ENCODE peak calls at places on chromosome 12, in five cellular contexts. I is tibial artery, Z is endodermal cell, N is sigmoid colon, B is coronary artery. G is an unnamed sample.

GRCh38 chr12:22598763-22599161 is 26.2 kb upstream of the ETNK1 start:
- DNase-seq in I (no peak), Z (no peak), N (no peak), B (no peak), G (no peak)

GRCh38 chr12:57713209-57713608 is 19.3 kb downstream of the OS9 start:
- DNase-seq in I (no peak), Z (no peak), N (no peak), B (no peak), G (no peak)

GRCh38 chr12:96143827-96144226 is 50.3 kb upstream of the ELK3 start:
- DNase-seq in I (no peak), Z (no peak), N (no peak), B (no peak), G (no peak)

GRCh38 chr12:126534495-126534894 is 1469.3 kb downstream of the AACS start:
- DNase-seq in I (no peak), Z (peak), N (no peak), B (no peak), G (no peak)

GRCh38 chr12:7650091-7650490 is 15.6 kb downstream of the APOBEC1 start:
- DNase-seq in I (no peak), Z (no peak), N (no peak), B (no peak), G (no peak)

GRCh38 chr12:58310828-58311273 is 369.5 kb downstream of the ATP23 start:
- DNase-seq in I (no peak), Z (no peak), N (no peak), B (no peak), G (peak)

GRCh38 chr12:124967016-124967739 is 21.8 kb downstream of the DHX37 start:
- DNase-seq in I (no peak), Z (no peak), N (no peak), B (peak), G (no peak)

GRCh38 chr12:58907326-58907855 is 12.9 kb downstream of the LRIG3 start:
- DNase-seq in I (no peak), Z (no peak), N (no peak), B (no peak), G (no peak)

GRCh38 chr12:46268349-46268616 is 560 bp downstream of the SLC38A1 start:
- DNase-seq in I (no peak), Z (no peak), N (no peak), B (no peak), G (no peak)

GRCh38 chr12:108285016-108285415 is 54.1 kb downstream of the CMKLR1 start:
- DNase-seq in I (no peak), Z (peak), N (no peak), B (no peak), G (no peak)

GRCh38 chr12:44000309-44000952 is 164.6 kb downstream of the TMEM117 start:
- DNase-seq in I (no peak), Z (peak), N (no peak), B (no peak), G (peak)

GRCh38 chr12:130013771-130014484 is 110.1 kb upstream of the TMEM132D start:
- DNase-seq in I (no peak), Z (peak), N (no peak), B (peak), G (peak)

GRCh38 chr12:87784350-87784749 is 244.9 kb downstream of the C12orf50 start:
- DNase-seq in I (no peak), Z (no peak), N (no peak), B (no peak), G (no peak)

GRCh38 chr12:6928703-6929407 is 1.1 kb downstream of the ATN1 start:
- DNase-seq in I (no peak), Z (no peak), N (no peak), B (no peak), G (no peak)

GRCh38 chr12:47032644-47033043 is 46.8 kb upstream of the PCED1B start:
- DNase-seq in I (no peak), Z (no peak), N (no peak), B (no peak), G (no peak)

GRCh38 chr12:124809878-124810277 is 53.8 kb downstream of the SCARB1 start:
- DNase-seq in I (no peak), Z (no peak), N (no peak), B (no peak), G (no peak)

GRCh38 chr12:78386871-78387270 is 477.7 kb upstream of the SYT1 start:
- DNase-seq in I (no peak), Z (no peak), N (no peak), B (no peak), G (no peak)

GRCh38 chr12:88955541-88955940 is 375.3 kb upstream of the KITLG start:
- DNase-seq in I (no peak), Z (no peak), N (no peak), B (no peak), G (no peak)

GRCh38 chr12:27924350-27925140 is 48.0 kb downstream of the PTHLH start:
- DNase-seq in I (no peak), Z (no peak), N (no peak), B (no peak), G (no peak)

GRCh38 chr12:28425531-28425930 is 235.3 kb downstream of the CCDC91 start:
- DNase-seq in I (no peak), Z (no peak), N (no peak), B (no peak), G (peak)

GRCh38 chr12:70052476-70052875 is 190.8 kb upstream of the CNOT2 start:
- DNase-seq in I (no peak), Z (no peak), N (no peak), B (no peak), G (no peak)

GRCh38 chr12:52561880-52562449 is 9.0 kb upstream of the KRT71 start:
- DNase-seq in I (no peak), Z (peak), N (no peak), B (no peak), G (peak)

GRCh38 chr12:23891115-23891514 is 58.4 kb downstream of the SOX5 start:
- DNase-seq in I (no peak), Z (no peak), N (no peak), B (no peak), G (no peak)

GRCh38 chr12:19382111-19382526 is 57.2 kb upstream of the AEBP2 start:
- DNase-seq in I (no peak), Z (peak), N (peak), B (no peak), G (peak)

GRCh38 chr12:101793401-101793800 is 37.4 kb downstream of the GNPTAB start:
- DNase-seq in I (no peak), Z (no peak), N (no peak), B (no peak), G (no peak)

GRCh38 chr12:109518820-109519665 is 41.6 kb downstream of the UBE3B start:
- DNase-seq in I (no peak), Z (peak), N (peak), B (no peak), G (peak)

GRCh38 chr12:70043490-70044138 is 199.6 kb upstream of the CNOT2 start:
- DNase-seq in I (no peak), Z (peak), N (no peak), B (no peak), G (no peak)

GRCh38 chr12:22262309-22262708 is 72.2 kb downstream of the ST8SIA1 start:
- DNase-seq in I (no peak), Z (peak), N (no peak), B (no peak), G (no peak)

GRCh38 chr12:15811192-15812127 is 22.3 kb upstream of the EPS8 start:
- DNase-seq in I (no peak), Z (no peak), N (no peak), B (no peak), G (no peak)

GRCh38 chr12:63400318-63400717 is 249.3 kb upstream of the AVPR1A start:
- DNase-seq in I (no peak), Z (no peak), N (no peak), B (no peak), G (no peak)

GRCh38 chr12:53268009-53268636 is at the start of gene ESPL1:
- DNase-seq in I (peak), Z (peak), N (peak), B (no peak), G (peak)

GRCh38 chr12:3032770-3033537 is 44.2 kb upstream of the TSPAN9 start:
- DNase-seq in I (no peak), Z (peak), N (no peak), B (no peak), G (no peak)

GRCh38 chr12:48002179-48002601 is 2.1 kb downstream of the COL2A1 start:
- DNase-seq in I (no peak), Z (peak), N (no peak), B (no peak), G (no peak)

GRCh38 chr12:90945070-90945649 is 9.8 kb downstream of the CCER1 start:
- DNase-seq in I (no peak), Z (no peak), N (no peak), B (no peak), G (no peak)

GRCh38 chr12:17809206-17809605 is 280.8 kb downstream of the RERGL start:
- DNase-seq in I (no peak), Z (no peak), N (no peak), B (no peak), G (no peak)
- TF ChIP-seq CTCF in I (no peak), Z (peak), N (no peak), B (no peak), G (no peak)

DNA sequence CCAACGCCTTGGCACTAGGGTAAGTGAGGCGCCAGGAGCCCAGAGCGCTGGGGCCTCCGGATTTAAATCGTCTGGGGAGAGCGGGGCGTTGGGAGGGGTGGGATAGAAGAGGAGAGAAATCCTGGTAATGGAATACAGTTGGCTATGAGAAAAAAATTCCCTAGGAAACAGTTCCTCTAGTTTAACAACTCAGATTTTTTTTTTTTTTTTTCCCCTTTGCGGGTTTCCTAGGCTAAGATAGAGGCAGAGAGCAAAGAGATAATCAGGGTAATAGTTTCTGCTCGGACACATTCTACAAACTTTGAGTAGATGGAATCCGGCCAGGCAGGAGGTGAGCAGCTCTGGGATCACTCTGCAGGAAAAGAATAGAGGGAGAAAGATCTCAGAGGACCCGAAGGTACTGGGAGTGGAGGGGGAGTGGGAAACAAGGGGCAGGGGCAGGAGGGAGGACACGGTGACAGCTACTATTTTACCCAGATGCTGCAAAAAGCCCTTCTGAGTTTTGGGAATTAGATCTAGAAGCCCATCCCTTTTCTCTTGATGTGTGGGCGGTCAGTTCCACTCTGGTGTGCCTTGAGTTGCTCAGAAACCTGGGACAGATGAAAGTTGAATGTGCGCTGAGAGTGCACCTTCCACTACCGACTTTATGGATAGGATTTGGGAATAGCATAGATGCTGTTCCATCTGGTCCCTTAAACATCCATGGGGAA is 439 bp downstream of the GPRC5A start:
- DNase-seq in I (no peak), Z (no peak), N (no peak), B (no peak), G (no peak)
- TF ChIP-seq CTCF in I (peak), Z (no peak), N (no peak), B (no peak), G (no peak)

DNA sequence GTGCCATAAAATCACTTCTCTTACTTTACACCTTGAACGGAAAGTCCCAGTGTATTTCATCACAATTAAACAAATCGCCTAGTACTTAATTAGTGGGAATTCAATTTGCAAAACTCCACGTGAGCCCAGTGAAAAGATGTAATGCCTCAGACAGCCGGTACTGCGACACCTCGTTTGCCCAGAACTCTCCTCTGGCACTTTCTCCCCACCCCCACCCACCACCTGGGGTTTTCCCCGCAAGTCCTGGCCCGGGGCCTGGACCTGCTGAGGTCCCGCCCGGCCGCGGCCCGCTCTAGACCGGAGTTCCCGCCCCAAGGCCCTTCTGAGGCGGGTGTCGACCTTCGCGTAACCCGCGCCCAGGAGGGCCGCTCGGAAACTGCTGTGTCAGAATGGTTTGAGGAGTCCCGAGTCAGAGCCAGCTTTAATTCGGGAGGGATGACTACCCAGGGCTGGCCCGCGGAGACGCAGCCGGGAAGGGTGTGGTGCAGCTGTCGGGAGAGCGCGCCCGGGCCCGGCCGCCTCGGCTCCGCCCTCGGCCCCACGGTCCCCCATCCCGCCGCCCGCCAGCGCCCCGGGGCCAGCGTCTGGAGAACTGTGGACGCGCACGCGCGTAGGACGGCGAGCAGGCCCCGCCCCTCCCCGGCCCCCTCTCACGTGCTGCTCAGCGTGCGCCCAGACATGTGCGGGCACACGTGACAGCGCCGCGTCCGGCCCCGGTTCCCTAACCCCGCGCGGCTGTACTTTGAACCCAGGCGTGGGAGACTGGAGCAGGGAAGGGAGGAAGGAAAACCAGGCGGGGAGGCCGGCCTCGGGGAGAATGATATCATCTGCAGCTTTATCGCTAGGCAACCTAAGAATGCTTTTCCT is 10.8 kb downstream of the BHLHE41 start:
- DNase-seq in I (peak), Z (peak), N (peak), B (peak), G (peak)
- TF ChIP-seq CTCF in I (peak), Z (peak), N (peak), B (peak), G (peak)

DNA sequence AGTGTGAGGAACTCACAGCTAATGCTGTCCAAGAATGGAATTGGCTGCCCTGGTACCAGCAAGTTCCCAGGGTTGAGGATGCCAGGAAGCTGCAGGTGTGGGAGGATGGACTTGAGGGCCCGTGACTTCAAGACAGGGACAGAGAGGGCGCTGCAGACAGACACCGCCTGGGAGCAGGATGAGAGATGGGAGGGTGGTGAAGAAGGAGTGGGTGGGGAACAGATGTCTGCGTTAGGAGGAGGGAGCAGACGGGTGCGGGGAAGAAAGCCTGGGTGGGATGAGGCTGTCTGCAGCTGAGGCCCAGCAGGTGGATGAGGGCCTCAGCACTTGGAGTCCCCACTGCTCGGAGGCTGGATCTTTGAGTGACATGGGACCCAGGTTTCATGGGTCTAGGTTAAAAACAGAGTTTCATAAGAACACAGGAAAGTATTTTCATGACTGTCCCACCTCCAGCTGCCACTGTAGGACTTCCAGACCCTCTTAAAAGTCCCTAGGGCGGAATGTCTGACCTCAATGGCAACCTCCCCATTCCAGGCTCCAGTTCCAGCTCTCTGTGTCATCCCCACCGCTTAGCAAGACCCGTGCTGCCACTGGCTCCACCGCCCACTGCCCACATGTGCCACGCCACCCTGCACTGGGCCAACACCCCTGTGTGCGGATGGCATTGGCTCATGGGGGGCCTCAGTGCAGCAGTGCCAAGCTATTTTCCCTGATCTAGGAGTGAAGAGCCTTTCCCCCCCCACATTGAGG is 70.3 kb upstream of the SCN8A start:
- DNase-seq in I (no peak), Z (peak), N (no peak), B (no peak), G (no peak)
- TF ChIP-seq CTCF in I (no peak), Z (peak), N (no peak), B (no peak), G (no peak)

GRCh38 chr12:119115296-119115905 is 63.3 kb upstream of the HSPB8 start:
- DNase-seq in I (no peak), Z (peak), N (no peak), B (no peak), G (peak)
- TF ChIP-seq CTCF in I (peak), Z (peak), N (peak), B (peak), G (peak)

GRCh38 chr12:49126852-49127763 is 4.1 kb downstream of the TUBA1B start:
- DNase-seq in I (no peak), Z (no peak), N (peak), B (no peak), G (no peak)

DNA sequence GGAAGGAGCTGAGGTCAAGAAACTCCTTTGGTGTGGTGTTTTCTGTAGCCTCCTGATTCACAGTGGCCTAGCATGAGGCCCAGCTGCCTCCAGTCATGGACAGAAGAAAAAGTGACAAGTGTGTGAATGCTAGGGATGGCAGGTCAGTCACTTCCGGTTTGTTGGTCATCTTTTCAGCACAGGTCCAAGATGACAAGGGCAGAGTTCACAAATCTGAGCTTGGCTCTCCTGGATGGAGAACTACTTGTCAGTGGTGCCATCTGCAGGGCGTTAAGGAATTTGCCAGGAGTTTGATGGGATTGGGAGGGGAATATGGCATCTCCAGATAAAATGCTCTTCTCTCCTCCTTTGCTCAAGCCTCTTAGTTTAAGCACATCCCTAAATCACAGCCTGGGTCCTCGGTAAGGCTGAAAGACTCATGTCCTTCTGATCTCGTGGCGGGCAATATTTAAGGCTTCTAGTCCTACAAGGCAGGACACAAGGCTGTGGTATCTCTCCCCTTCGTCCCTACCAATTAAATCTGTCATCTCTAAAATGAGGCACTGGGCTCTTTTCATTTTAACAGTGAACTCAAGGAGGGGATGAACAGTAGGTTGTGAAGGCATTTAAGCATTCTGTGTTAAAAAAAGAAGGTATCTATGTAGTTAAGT is 10.0 kb downstream of the TUBA1B start:
- DNase-seq in I (no peak), Z (peak), N (peak), B (no peak), G (peak)
- TF ChIP-seq CTCF in I (peak), Z (peak), N (peak), B (no peak), G (peak)

GRCh38 chr12:11171953-11172675 is 1.1 kb downstream of the SMIM10L1 start:
- DNase-seq in I (no peak), Z (no peak), N (no peak), B (no peak), G (no peak)

GRCh38 chr12:11170810-11171144 is 217 bp upstream of the SMIM10L1 start:
- DNase-seq in I (no peak), Z (no peak), N (no peak), B (no peak), G (no peak)

GRCh38 chr12:11174022-11174421 is 3.0 kb downstream of the SMIM10L1 start:
- DNase-seq in I (no peak), Z (no peak), N (no peak), B (no peak), G (no peak)

GRCh38 chr12:11166300-11166699 is 4.7 kb upstream of the SMIM10L1 start:
- DNase-seq in I (no peak), Z (no peak), N (no peak), B (no peak), G (no peak)

DNA sequence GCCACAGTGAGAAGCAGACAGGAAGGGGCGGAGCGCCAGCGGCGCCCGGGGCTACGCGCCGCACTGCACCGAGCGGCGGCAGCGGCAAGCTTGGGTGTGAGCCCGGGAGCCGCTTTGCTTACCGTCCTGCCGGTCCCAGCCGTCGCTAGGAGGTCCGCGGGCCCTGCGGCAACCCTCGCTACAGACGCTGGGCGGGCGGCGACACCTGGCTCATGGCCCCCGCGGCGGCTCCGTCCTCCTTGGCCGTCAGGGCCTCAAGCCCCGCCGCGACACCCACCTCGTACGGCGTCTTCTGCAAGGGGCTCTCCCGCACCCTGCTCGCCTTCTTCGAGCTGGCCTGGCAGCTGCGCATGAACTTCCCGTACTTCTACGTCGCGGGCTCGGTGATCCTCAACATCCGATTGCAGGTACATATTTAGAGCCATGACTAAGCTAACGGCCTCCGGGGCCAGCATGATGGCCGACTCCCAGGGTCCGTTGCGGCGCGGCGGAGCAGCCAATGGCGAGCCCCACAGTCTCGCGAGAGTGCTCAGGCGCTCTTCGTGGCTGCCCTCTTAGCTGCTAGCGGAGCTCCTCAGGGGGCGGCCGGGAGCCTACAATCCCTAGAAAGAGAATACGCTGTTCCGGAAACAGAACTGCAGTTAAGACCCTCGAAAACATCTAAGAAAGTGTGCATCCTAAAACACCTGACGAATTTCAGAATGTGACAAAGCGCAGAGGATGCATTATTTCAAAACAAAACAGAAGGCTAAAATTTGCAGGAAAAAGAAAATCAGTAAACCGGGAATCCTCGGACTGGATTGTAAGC is at the start of gene SMIM10L1:
- DNase-seq in I (peak), Z (peak), N (peak), B (peak), G (peak)
- TF ChIP-seq CTCF in I (no peak), Z (peak), N (no peak), B (no peak), G (no peak)

GRCh38 chr12:13564266-13564810 is 367.8 kb downstream of the EMP1 start:
- DNase-seq in I (no peak), Z (no peak), N (no peak), B (no peak), G (no peak)
- TF ChIP-seq CTCF in I (no peak), Z (no peak), N (no peak), B (no peak), G (no peak)

G was measured in Calu3.